ENCODE peak calls at places on chromosomes 2 and 18, in seven cellular contexts. J is foreskin keratinocyte, Y is PC-9, D is dorsolateral prefrontal cortex, M is NB4, T is lower lobe of right lung, E is uterus. B is an unnamed sample.

GRCh38 chr2:171217330-171217729 is 56.6 kb upstream of the TLK1 start:
- DNase-seq in D (no peak), T (no peak), Y (no peak), E (no peak), M (no peak), J (no peak), B (no peak)

GRCh38 chr2:120167272-120167671 is 55.9 kb downstream of the TMEM185B start:
- DNase-seq in D (no peak), T (no peak), E (no peak), Y (no peak), J (no peak), M (no peak), B (no peak)

GRCh38 chr2:222353998-222354397 is 55.2 kb upstream of the PAX3 start:
- DNase-seq in M (no peak), J (no peak), Y (no peak), E (no peak), T (no peak), D (no peak), B (no peak)

GRCh38 chr18:52227536-52227935 is 112.5 kb upstream of the DCC start:
- DNase-seq in E (no peak), T (no peak), M (no peak), Y (no peak), J (no peak), D (no peak), B (no peak)

GRCh38 chr2:192162392-192163042 is 32.2 kb downstream of the TMEFF2 start:
- DNase-seq in T (no peak), E (peak), M (peak), J (peak), Y (peak), D (no peak), B (no peak)

GRCh38 chr2:207744451-207744850 is 25.3 kb downstream of the FZD5 start:
- DNase-seq in M (no peak), Y (no peak), J (no peak), D (no peak), E (no peak), T (no peak), B (no peak)

GRCh38 chr18:55821219-55821618 is 233.2 kb upstream of the TCF4 start:
- DNase-seq in M (no peak), Y (no peak), T (no peak), J (peak), E (no peak), D (no peak), B (no peak)

GRCh38 chr18:995641-996040 is 91.0 kb downstream of the ADCYAP1 start:
- DNase-seq in Y (peak), D (no peak), M (no peak), T (no peak), E (no peak), J (peak), B (no peak)

GRCh38 chr2:15591373-15591691 is 336 bp upstream of the DDX1 start:
- DNase-seq in T (no peak), D (no peak), Y (no peak), J (no peak), E (no peak), M (no peak), B (no peak)

GRCh38 chr2:157747695-157748370 is 119.2 kb upstream of the ACVR1C start:
- DNase-seq in M (no peak), T (no peak), Y (no peak), D (no peak), J (peak), E (no peak), B (no peak)

GRCh38 chr18:58438161-58438983 is 190.5 kb downstream of the ALPK2 start:
- DNase-seq in E (no peak), D (no peak), Y (no peak), J (no peak), M (no peak), T (no peak), B (no peak)

GRCh38 chr18:75244336-75244735 is 33.7 kb downstream of the TSHZ1 start:
- DNase-seq in E (no peak), Y (no peak), T (no peak), J (no peak), M (peak), D (no peak), B (no peak)

GRCh38 chr2:121479882-121480522 is 50.7 kb upstream of the RNU4ATAC start:
- DNase-seq in J (peak), M (peak), T (no peak), E (no peak), Y (no peak), D (no peak), B (no peak)

GRCh38 chr2:235056768-235057167 is 105.0 kb downstream of the SH3BP4 start:
- DNase-seq in D (no peak), Y (no peak), M (no peak), T (no peak), E (no peak), J (no peak), B (no peak)

GRCh38 chr18:23573948-23574431 is 12.3 kb downstream of the NPC1 start:
- DNase-seq in T (peak), J (peak), Y (peak), M (no peak), D (no peak), E (peak), B (no peak)

GRCh38 chr2:186612555-186613440 is 22.9 kb downstream of the ITGAV start:
- DNase-seq in M (no peak), E (no peak), D (no peak), J (no peak), T (no peak), Y (no peak), B (no peak)

GRCh38 chr2:177633910-177634294 is 241.3 kb downstream of the AGPS start:
- DNase-seq in M (no peak), T (no peak), E (no peak), D (no peak), Y (no peak), J (no peak), B (no peak)

GRCh38 chr2:61763605-61764034 is 90.2 kb downstream of the FAM161A start:
- DNase-seq in M (peak), D (peak), J (no peak), E (peak), T (peak), Y (no peak), B (no peak)

GRCh38 chr2:190447766-190448165 is 39.6 kb downstream of the MFSD6 start:
- DNase-seq in T (no peak), J (no peak), Y (no peak), D (no peak), M (no peak), E (no peak), B (no peak)

GRCh38 chr2:1644427-1644826 is 99.9 kb downstream of the PXDN start:
- DNase-seq in D (no peak), M (no peak), E (no peak), J (no peak), Y (no peak), T (no peak), B (no peak)

GRCh38 chr2:65277791-65278449 is 50.3 kb downstream of the ACTR2 start:
- DNase-seq in M (no peak), D (no peak), J (no peak), T (peak), Y (no peak), E (no peak), B (no peak)
- TF ChIP-seq CTCF in M (no peak), D (no peak), J (peak), T (no peak), Y (no peak), E (no peak), B (peak)

DNA sequence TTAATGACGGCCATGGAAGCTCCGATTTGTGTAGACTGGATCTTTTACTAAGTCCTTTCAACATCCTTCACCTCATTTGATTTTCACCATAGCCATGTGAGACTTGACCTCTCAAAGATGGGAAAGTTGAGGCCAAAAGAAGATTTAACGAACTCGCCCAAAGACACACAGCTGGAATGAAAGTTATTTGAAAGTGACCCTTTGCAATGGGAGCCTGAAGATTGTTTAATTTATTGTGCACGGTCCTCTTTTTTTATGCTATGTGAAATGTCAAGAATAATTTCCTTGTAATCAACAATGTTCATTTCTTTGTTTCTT is 58.0 kb upstream of the COPS8 start:
- DNase-seq in J (no peak), T (no peak), M (no peak), E (no peak), Y (no peak), D (no peak), B (no peak)
- TF ChIP-seq CTCF in J (no peak), T (no peak), M (no peak), E (no peak), Y (peak), D (no peak), B (peak)

GRCh38 chr2:220072669-220073235 is 445.3 kb downstream of the SLC4A3 start:
- DNase-seq in Y (no peak), E (no peak), T (no peak), J (no peak), M (no peak), D (no peak), B (no peak)
- TF ChIP-seq CTCF in Y (no peak), E (no peak), T (no peak), J (no peak), M (no peak), D (no peak), B (no peak)

GRCh38 chr2:162524849-162525248 is 180.9 kb downstream of the GCA start:
- DNase-seq in E (no peak), Y (no peak), D (no peak), T (no peak), M (no peak), J (no peak), B (no peak)

GRCh38 chr2:162520959-162521358 is 177.0 kb downstream of the GCA start:
- DNase-seq in J (no peak), T (no peak), Y (no peak), D (no peak), E (no peak), M (no peak), B (no peak)

GRCh38 chr2:162521871-162522655 is 178.1 kb downstream of the GCA start:
- DNase-seq in E (no peak), J (no peak), D (no peak), M (no peak), Y (no peak), T (no peak), B (no peak)

GRCh38 chr2:162518894-162519293 is 175.0 kb downstream of the GCA start:
- DNase-seq in T (no peak), Y (no peak), E (no peak), M (no peak), D (no peak), J (no peak), B (no peak)

GRCh38 chr2:162524192-162524591 is 180.3 kb downstream of the GCA start:
- DNase-seq in D (no peak), E (no peak), T (no peak), J (no peak), Y (peak), M (no peak), B (no peak)
- TF ChIP-seq CTCF in D (no peak), E (no peak), T (no peak), J (no peak), Y (no peak), M (no peak), B (no peak)

DNA sequence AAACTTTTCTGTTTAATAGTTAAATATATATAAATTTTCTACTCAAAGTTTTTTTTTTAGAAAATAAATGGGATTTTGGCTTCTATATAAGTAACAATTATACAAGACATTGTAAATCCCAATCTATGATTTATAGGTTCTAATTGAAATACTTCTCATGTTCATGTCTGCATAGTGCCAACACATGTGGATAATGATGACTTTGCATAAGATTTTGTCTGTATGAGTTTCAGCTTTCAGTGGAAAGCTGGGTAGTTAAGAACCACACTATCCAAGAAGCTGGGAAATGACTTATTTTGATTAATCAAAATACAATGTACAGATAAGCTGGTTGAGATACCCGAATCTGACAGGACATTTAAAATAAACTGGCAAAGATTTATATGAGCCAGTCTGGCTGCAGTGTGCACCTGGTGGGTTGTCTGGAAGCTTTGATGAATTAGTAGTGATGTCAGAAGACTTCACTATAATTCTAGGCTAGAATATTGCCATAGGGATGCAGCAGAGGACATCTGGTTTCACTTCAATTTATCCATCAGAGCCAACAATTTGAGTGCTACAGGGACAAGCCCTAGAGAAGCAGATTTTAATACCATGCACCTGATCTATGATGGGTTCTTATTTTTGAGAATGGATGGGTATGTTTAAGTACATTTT is 45.4 kb downstream of the EML6 start:
- DNase-seq in T (no peak), D (no peak), J (no peak), M (no peak), Y (no peak), E (no peak), B (no peak)
- TF ChIP-seq CTCF in T (no peak), D (no peak), J (no peak), M (no peak), Y (no peak), E (no peak), B (no peak)

GRCh38 chr2:27085670-27086089 is 892 bp upstream of the KHK start:
- DNase-seq in T (peak), M (peak), J (peak), E (peak), Y (peak), D (peak), B (no peak)
- TF ChIP-seq CTCF in T (peak), M (peak), J (peak), E (peak), Y (no peak), D (peak), B (peak)

DNA sequence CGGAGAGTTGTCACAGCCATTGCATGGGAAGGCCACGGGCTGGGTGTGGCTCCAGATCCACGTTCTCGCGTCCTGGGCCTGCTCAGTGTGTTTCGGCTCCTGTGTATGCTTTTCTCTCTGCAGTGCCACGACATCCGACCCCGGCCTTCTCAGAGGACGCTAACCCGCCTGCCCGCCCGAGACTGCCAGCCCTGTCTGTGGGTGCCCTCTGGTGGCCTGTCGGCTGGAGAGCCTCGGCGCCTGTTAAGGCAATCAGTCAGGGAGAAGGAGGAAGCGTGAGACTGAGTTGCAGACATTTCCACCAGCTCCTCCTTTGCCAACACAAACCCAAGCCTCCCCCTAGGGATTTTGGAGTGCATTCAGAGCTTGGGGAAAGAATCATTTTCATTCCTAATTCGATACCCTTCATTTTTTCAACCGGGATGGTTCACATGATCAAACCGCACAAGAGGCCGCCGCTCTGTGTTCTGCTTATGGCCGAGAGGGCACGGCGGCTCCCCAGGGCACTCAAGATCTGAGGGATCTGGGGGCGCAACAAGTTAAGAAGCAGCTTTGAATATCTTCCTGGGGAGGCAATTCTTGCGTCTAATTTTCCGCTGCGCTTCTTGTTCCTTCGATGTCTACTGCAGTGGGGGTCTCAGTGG is 37.5 kb upstream of the ZBTB7C start:
- DNase-seq in M (peak), D (peak), E (peak), T (peak), Y (peak), J (peak), B (no peak)
- TF ChIP-seq CTCF in M (peak), D (peak), E (peak), T (peak), Y (peak), J (peak), B (peak)

GRCh38 chr2:17918789-17919188 is 40.3 kb downstream of the KCNS3 start:
- DNase-seq in D (no peak), M (no peak), E (no peak), Y (no peak), T (no peak), J (no peak), B (no peak)
- TF ChIP-seq CTCF in D (no peak), M (no peak), E (no peak), Y (peak), T (peak), J (peak), B (no peak)

B was measured in chondrocyte.